ENCODE peak calls at places on chromosomes 1 and 21, in ten cellular contexts. V, F, T, J, K, N, I, C, D and M are unnamed samples.

GRCh38 chr21:45246535-45247320 is 41.0 kb downstream of the POFUT2 start:
- DNase-seq in V (no peak), F (no peak), T (no peak), J (no peak), K (no peak), N (no peak), I (no peak), C (no peak), D (no peak), M (no peak)

GRCh38 chr1:81201779-81202178 is 599.0 kb upstream of the ADGRL2 start:
- DNase-seq in V (no peak), F (no peak), T (no peak), J (no peak), K (no peak), N (no peak), I (no peak), C (no peak), D (no peak), M (no peak)

GRCh38 chr1:201461783-201462441 is 7.1 kb downstream of the PHLDA3 start:
- DNase-seq in V (no peak), F (peak; percentile 71), T (peak; percentile 99), J (peak; percentile 91), K (peak; percentile 96), N (peak; percentile 98), I (peak; percentile 98), C (peak; percentile 99), D (peak; percentile 67), M (peak; percentile 99)

GRCh38 chr21:33064623-33064996 is 5.3 kb upstream of the OLIG1 start:
- DNase-seq in V (no peak), F (no peak), T (no peak), J (no peak), K (no peak), N (no peak), I (no peak), C (no peak), D (no peak), M (no peak)

GRCh38 chr1:223712856-223713494 is 636 bp downstream of the CAPN2 start:
- DNase-seq in V (no peak), F (no peak), T (no peak), J (no peak), K (no peak), N (peak; percentile 30), I (no peak), C (peak; percentile 53), D (no peak), M (no peak)

GRCh38 chr1:8873506-8874229 is 4.8 kb downstream of the ENO1 start:
- DNase-seq in V (no peak), F (peak; percentile 97), T (peak; percentile 97), J (peak; percentile 95), K (peak; percentile 97), N (peak; percentile 97), I (peak; percentile 98), C (peak; percentile 74), D (peak; percentile 86), M (peak; percentile 92)

GRCh38 chr1:41882068-41882477 is 36.6 kb downstream of the HIVEP3 start:
- DNase-seq in V (no peak), F (no peak), T (no peak), J (no peak), K (no peak), N (no peak), I (no peak), C (peak; percentile 51), D (peak; percentile 60), M (no peak)

GRCh38 chr1:39575191-39576015 is 1.2 kb downstream of the PABPC4 start:
- DNase-seq in V (peak; percentile 11), F (no peak), T (peak; percentile 40), J (no peak), K (peak; percentile 21), N (peak; percentile 73), I (peak; percentile 66), C (peak; percentile 62), D (peak; percentile 58), M (peak; percentile 55)

GRCh38 chr1:9611716-9612115 is 23.0 kb downstream of the TMEM201 start:
- DNase-seq in V (no peak), F (no peak), T (no peak), J (no peak), K (no peak), N (no peak), I (no peak), C (no peak), D (no peak), M (no peak)

GRCh38 chr1:221230605-221231004 is 351.4 kb downstream of the HLX start:
- DNase-seq in V (no peak), F (no peak), T (peak; percentile 65), J (no peak), K (no peak), N (peak; percentile 15), I (no peak), C (no peak), D (no peak), M (no peak)

GRCh38 chr1:204409111-204409510 is 2.5 kb downstream of the PPP1R15B start:
- DNase-seq in V (no peak), F (no peak), T (peak; percentile 13), J (no peak), K (no peak), N (peak; percentile 33), I (no peak), C (no peak), D (peak; percentile 20), M (no peak)

GRCh38 chr1:166390406-166390805 is 223.6 kb upstream of the FAM78B start:
- DNase-seq in V (no peak), F (no peak), T (no peak), J (no peak), K (no peak), N (no peak), I (no peak), C (no peak), D (no peak), M (no peak)

GRCh38 chr1:36657826-36658225 is 175.1 kb upstream of the CSF3R start:
- DNase-seq in V (no peak), F (no peak), T (no peak), J (no peak), K (no peak), N (no peak), I (no peak), C (no peak), D (no peak), M (no peak)

DNA sequence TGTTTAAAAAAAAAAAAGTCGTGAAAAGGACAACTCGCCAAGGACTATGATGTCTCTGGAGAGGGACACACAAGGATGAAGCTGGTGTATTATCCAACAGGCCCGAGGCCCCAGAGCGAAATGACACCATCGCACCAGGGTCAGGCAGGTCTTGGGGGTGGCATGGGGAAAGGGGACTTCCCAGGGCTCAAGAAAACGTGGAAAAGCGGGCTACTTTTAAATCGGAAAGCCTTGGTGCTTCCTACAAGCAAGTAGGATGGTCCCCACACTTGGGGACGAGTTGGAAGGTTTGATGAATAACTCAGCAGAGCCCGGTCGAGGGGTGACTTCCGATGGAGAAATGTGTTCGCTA is 505 bp upstream of the GNPAT start:
- DNase-seq in V (no peak), F (no peak), T (peak; percentile 8), J (no peak), K (no peak), N (no peak), I (no peak), C (peak; percentile 15), D (no peak), M (no peak)
- H3K4me3 ChIP-seq in V (peak overlapping the region; percentile 75), F (peak overlapping the region; percentile 99), T (peak overlapping the region; percentile 93), J (peak overlapping the region; percentile 67), K (peak overlapping the region; percentile 97), N (peak overlapping the region; percentile 97), I (peak overlapping the region; percentile 92), C (peak overlapping the region; percentile 71), D (peak overlapping the region; percentile 81), M (peak overlapping the region; percentile 88)

GRCh38 chr1:207813513-207813881 is 61.6 kb downstream of the CD46 start:
- DNase-seq in V (no peak), F (no peak), T (no peak), J (no peak), K (no peak), N (no peak), I (no peak), C (no peak), D (no peak), M (no peak)

GRCh38 chr1:207813946-207814345 is 62.1 kb downstream of the CD46 start:
- DNase-seq in V (no peak), F (no peak), T (no peak), J (no peak), K (no peak), N (no peak), I (no peak), C (no peak), D (no peak), M (no peak)

GRCh38 chr1:207814469-207814868 is 62.6 kb downstream of the CD46 start:
- DNase-seq in V (no peak), F (no peak), T (no peak), J (no peak), K (no peak), N (no peak), I (no peak), C (no peak), D (no peak), M (no peak)

GRCh38 chr1:207811920-207812720 is 60.3 kb downstream of the CD46 start:
- DNase-seq in V (no peak), F (no peak), T (no peak), J (no peak), K (no peak), N (no peak), I (no peak), C (peak; percentile 64), D (no peak), M (no peak)

GRCh38 chr1:207812778-207813512 is 61.1 kb downstream of the CD46 start:
- DNase-seq in V (no peak), F (no peak), T (no peak), J (no peak), K (no peak), N (no peak), I (no peak), C (no peak), D (no peak), M (no peak)
- H3K4me3 ChIP-seq in V (no peak overlapping the region), F (no peak overlapping the region), T (no peak overlapping the region), J (no peak overlapping the region), K (no peak overlapping the region), N (no peak overlapping the region), I (no peak overlapping the region), C (no peak overlapping the region), D (no peak overlapping the region), M (no peak overlapping the region)

GRCh38 chr1:241706257-241706656 is 54.2 kb downstream of the WDR64 start:
- DNase-seq in V (no peak), F (no peak), T (peak; percentile 18), J (no peak), K (no peak), N (no peak), I (no peak), C (no peak), D (no peak), M (no peak)
- H3K4me3 ChIP-seq in V (no peak overlapping the region), F (no peak overlapping the region), T (no peak overlapping the region), J (no peak overlapping the region), K (no peak overlapping the region), N (no peak overlapping the region), I (no peak overlapping the region), C (no peak overlapping the region), D (no peak overlapping the region), M (no peak overlapping the region)

DNA sequence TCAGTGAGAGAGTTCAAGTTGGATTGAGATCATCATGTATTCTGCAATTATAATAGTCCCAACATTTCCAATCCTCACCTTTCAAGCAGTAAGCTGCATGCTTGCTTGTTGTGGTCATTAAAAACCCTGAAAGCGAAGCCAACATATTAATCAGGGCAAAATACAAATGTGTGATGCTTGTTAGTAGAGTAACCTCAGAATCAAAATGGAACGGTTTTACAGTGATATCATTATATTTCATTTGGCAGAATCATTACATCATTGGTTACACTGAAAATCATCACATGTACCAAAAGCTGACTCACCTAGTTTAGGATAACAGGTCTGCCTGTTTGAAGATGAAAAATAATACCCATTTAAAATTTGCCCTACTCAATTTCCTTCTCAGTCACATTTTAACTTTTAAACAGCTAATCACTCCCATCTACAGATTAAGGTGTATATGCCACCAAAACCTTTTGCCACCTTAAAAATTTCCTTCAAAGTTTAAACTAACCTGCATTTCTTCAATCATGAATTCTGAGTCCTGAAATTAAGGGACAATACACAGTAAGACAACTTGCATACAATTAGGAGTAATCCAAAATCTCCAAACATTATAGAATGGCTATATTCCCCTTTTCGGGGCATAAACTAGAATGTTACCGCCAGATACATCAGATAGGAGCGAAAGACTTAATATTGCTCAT is 3.5 kb downstream of the GAS5 start:
- DNase-seq in V (no peak), F (no peak), T (no peak), J (no peak), K (no peak), N (no peak), I (no peak), C (no peak), D (no peak), M (no peak)
- H3K4me3 ChIP-seq in V (no peak overlapping the region), F (peak overlapping the region; percentile 79), T (no peak overlapping the region), J (peak overlapping the region; percentile 77), K (no peak overlapping the region), N (peak overlapping the region; percentile 96), I (peak overlapping the region; percentile 95), C (peak overlapping the region; percentile 87), D (no peak overlapping the region), M (peak overlapping the region; percentile 64)